ENCODE peak calls at places on chromosomes 16 and 17, in five cellular contexts. One of them, this sample, is unnamed.

GRCh38 chr17:27553019-27553511 is 77.9 kb upstream of the LGALS9 start:
- DNase-seq in putamen: no peak
- DNase-seq in activated naive CD8-positive, alpha-beta T cell treated with anti-CD3 and anti-CD28 coated beads, Interleukin-2, amount 50 U/mL, for 24 hours: no peak
- DNase-seq in posterior vena cava: peak; percentile 74
- DNase-seq in NCI-H1105: no peak
- DNase-seq in this sample: no peak

GRCh38 chr17:37713028-37713431 is 31.8 kb downstream of the HNF1B start:
- DNase-seq in putamen: no peak
- DNase-seq in activated naive CD8-positive, alpha-beta T cell treated with anti-CD3 and anti-CD28 coated beads, Interleukin-2, amount 50 U/mL, for 24 hours: no peak
- DNase-seq in posterior vena cava: no peak
- DNase-seq in NCI-H1105: peak; percentile 5
- DNase-seq in this sample: no peak

GRCh38 chr17:79607941-79608728 is 2.7 kb downstream of the RBFOX3 start:
- DNase-seq in putamen: no peak
- DNase-seq in activated naive CD8-positive, alpha-beta T cell treated with anti-CD3 and anti-CD28 coated beads, Interleukin-2, amount 50 U/mL, for 24 hours: peak; percentile 22
- DNase-seq in posterior vena cava: no peak
- DNase-seq in NCI-H1105: no peak
- DNase-seq in this sample: peak; percentile 14

GRCh38 chr17:82457071-82457789 is 1.3 kb upstream of the NARF start:
- DNase-seq in putamen: no peak
- DNase-seq in activated naive CD8-positive, alpha-beta T cell treated with anti-CD3 and anti-CD28 coated beads, Interleukin-2, amount 50 U/mL, for 24 hours: no peak
- DNase-seq in posterior vena cava: peak; percentile 25
- DNase-seq in NCI-H1105: no peak
- DNase-seq in this sample: no peak

GRCh38 chr16:58125781-58126335 is 3.3 kb downstream of the CFAP20 start:
- DNase-seq in putamen: no peak
- DNase-seq in activated naive CD8-positive, alpha-beta T cell treated with anti-CD3 and anti-CD28 coated beads, Interleukin-2, amount 50 U/mL, for 24 hours: no peak
- DNase-seq in posterior vena cava: no peak
- DNase-seq in NCI-H1105: no peak
- DNase-seq in this sample: no peak

GRCh38 chr17:57665128-57665527 is 80.0 kb downstream of the CCDC182 start:
- DNase-seq in putamen: no peak
- DNase-seq in activated naive CD8-positive, alpha-beta T cell treated with anti-CD3 and anti-CD28 coated beads, Interleukin-2, amount 50 U/mL, for 24 hours: no peak
- DNase-seq in posterior vena cava: no peak
- DNase-seq in NCI-H1105: peak; percentile 86
- DNase-seq in this sample: no peak

GRCh38 chr16:14491831-14492529 is 138.1 kb downstream of the PARN start:
- DNase-seq in putamen: no peak
- DNase-seq in activated naive CD8-positive, alpha-beta T cell treated with anti-CD3 and anti-CD28 coated beads, Interleukin-2, amount 50 U/mL, for 24 hours: no peak
- DNase-seq in posterior vena cava: no peak
- DNase-seq in NCI-H1105: no peak
- DNase-seq in this sample: no peak

GRCh38 chr16:627458-628239 is 3.1 kb upstream of the WFIKKN1 start:
- DNase-seq in putamen: no peak
- DNase-seq in activated naive CD8-positive, alpha-beta T cell treated with anti-CD3 and anti-CD28 coated beads, Interleukin-2, amount 50 U/mL, for 24 hours: no peak
- DNase-seq in posterior vena cava: peak; percentile 72
- DNase-seq in NCI-H1105: no peak
- DNase-seq in this sample: no peak

GRCh38 chr17:72761431-72761830 is 331.1 kb downstream of the SLC39A11 start:
- DNase-seq in putamen: no peak
- DNase-seq in activated naive CD8-positive, alpha-beta T cell treated with anti-CD3 and anti-CD28 coated beads, Interleukin-2, amount 50 U/mL, for 24 hours: no peak
- DNase-seq in posterior vena cava: no peak
- DNase-seq in NCI-H1105: no peak
- DNase-seq in this sample: no peak

GRCh38 chr17:8013731-8014557 is 11.5 kb downstream of the GUCY2D start:
- DNase-seq in putamen: no peak
- DNase-seq in activated naive CD8-positive, alpha-beta T cell treated with anti-CD3 and anti-CD28 coated beads, Interleukin-2, amount 50 U/mL, for 24 hours: no peak
- DNase-seq in posterior vena cava: peak; percentile 61
- DNase-seq in NCI-H1105: no peak
- DNase-seq in this sample: no peak

GRCh38 chr17:29237476-29238132 is 9.1 kb upstream of the CRYBA1 start:
- DNase-seq in putamen: no peak
- DNase-seq in activated naive CD8-positive, alpha-beta T cell treated with anti-CD3 and anti-CD28 coated beads, Interleukin-2, amount 50 U/mL, for 24 hours: no peak
- DNase-seq in posterior vena cava: no peak
- DNase-seq in NCI-H1105: no peak
- DNase-seq in this sample: no peak

GRCh38 chr17:42706732-42707131 is 24.4 kb downstream of the CNTNAP1 start:
- DNase-seq in putamen: no peak
- DNase-seq in activated naive CD8-positive, alpha-beta T cell treated with anti-CD3 and anti-CD28 coated beads, Interleukin-2, amount 50 U/mL, for 24 hours: peak; percentile 54
- DNase-seq in posterior vena cava: peak; percentile 61
- DNase-seq in NCI-H1105: no peak
- DNase-seq in this sample: no peak

GRCh38 chr17:45824901-45825492 is 19.7 kb upstream of the SPPL2C start:
- DNase-seq in putamen: no peak
- DNase-seq in activated naive CD8-positive, alpha-beta T cell treated with anti-CD3 and anti-CD28 coated beads, Interleukin-2, amount 50 U/mL, for 24 hours: no peak
- DNase-seq in posterior vena cava: no peak
- DNase-seq in NCI-H1105: no peak
- DNase-seq in this sample: no peak

GRCh38 chr16:54062361-54063346 is 223.9 kb downstream of the IRX3 start:
- DNase-seq in putamen: no peak
- DNase-seq in activated naive CD8-positive, alpha-beta T cell treated with anti-CD3 and anti-CD28 coated beads, Interleukin-2, amount 50 U/mL, for 24 hours: no peak
- DNase-seq in posterior vena cava: no peak
- DNase-seq in NCI-H1105: peak; percentile 32
- DNase-seq in this sample: no peak

GRCh38 chr17:31489295-31490018 is 98.0 kb downstream of the RAB11FIP4 start:
- DNase-seq in putamen: no peak
- DNase-seq in activated naive CD8-positive, alpha-beta T cell treated with anti-CD3 and anti-CD28 coated beads, Interleukin-2, amount 50 U/mL, for 24 hours: no peak
- DNase-seq in posterior vena cava: no peak
- DNase-seq in NCI-H1105: no peak
- DNase-seq in this sample: no peak

GRCh38 chr17:18227635-18228034 is 2.2 kb downstream of the LLGL1 start:
- DNase-seq in putamen: no peak
- DNase-seq in activated naive CD8-positive, alpha-beta T cell treated with anti-CD3 and anti-CD28 coated beads, Interleukin-2, amount 50 U/mL, for 24 hours: no peak
- DNase-seq in posterior vena cava: no peak
- DNase-seq in NCI-H1105: no peak
- DNase-seq in this sample: no peak

GRCh38 chr16:28903344-28904042 is 21.5 kb downstream of the RABEP2 start:
- DNase-seq in putamen: no peak
- DNase-seq in activated naive CD8-positive, alpha-beta T cell treated with anti-CD3 and anti-CD28 coated beads, Interleukin-2, amount 50 U/mL, for 24 hours: no peak
- DNase-seq in posterior vena cava: no peak
- DNase-seq in NCI-H1105: no peak
- DNase-seq in this sample: no peak

GRCh38 chr16:23276821-23277220 is 25.3 kb upstream of the SCNN1B start:
- DNase-seq in putamen: no peak
- DNase-seq in activated naive CD8-positive, alpha-beta T cell treated with anti-CD3 and anti-CD28 coated beads, Interleukin-2, amount 50 U/mL, for 24 hours: no peak
- DNase-seq in posterior vena cava: no peak
- DNase-seq in NCI-H1105: no peak
- DNase-seq in this sample: no peak

GRCh38 chr17:17109896-17110295 is 67.6 kb downstream of the MPRIP start:
- DNase-seq in putamen: no peak
- DNase-seq in activated naive CD8-positive, alpha-beta T cell treated with anti-CD3 and anti-CD28 coated beads, Interleukin-2, amount 50 U/mL, for 24 hours: no peak
- DNase-seq in posterior vena cava: no peak
- DNase-seq in NCI-H1105: no peak
- DNase-seq in this sample: no peak

GRCh38 chr17:12619444-12620199 is 46.1 kb upstream of the MYOCD start:
- DNase-seq in putamen: no peak
- DNase-seq in activated naive CD8-positive, alpha-beta T cell treated with anti-CD3 and anti-CD28 coated beads, Interleukin-2, amount 50 U/mL, for 24 hours: no peak
- DNase-seq in posterior vena cava: no peak
- DNase-seq in NCI-H1105: no peak
- DNase-seq in this sample: no peak

GRCh38 chr16:85057212-85057889 is 29.8 kb downstream of the KIAA0513 start:
- DNase-seq in putamen: no peak
- DNase-seq in activated naive CD8-positive, alpha-beta T cell treated with anti-CD3 and anti-CD28 coated beads, Interleukin-2, amount 50 U/mL, for 24 hours: no peak
- DNase-seq in posterior vena cava: no peak
- DNase-seq in NCI-H1105: no peak
- DNase-seq in this sample: no peak

GRCh38 chr16:78040396-78040795 is 18.0 kb downstream of the CLEC3A start:
- DNase-seq in putamen: no peak
- DNase-seq in activated naive CD8-positive, alpha-beta T cell treated with anti-CD3 and anti-CD28 coated beads, Interleukin-2, amount 50 U/mL, for 24 hours: no peak
- DNase-seq in posterior vena cava: no peak
- DNase-seq in NCI-H1105: no peak
- DNase-seq in this sample: no peak

GRCh38 chr17:33949100-33949499 is 306.0 kb upstream of the CCL2 start:
- DNase-seq in putamen: no peak
- DNase-seq in activated naive CD8-positive, alpha-beta T cell treated with anti-CD3 and anti-CD28 coated beads, Interleukin-2, amount 50 U/mL, for 24 hours: no peak
- DNase-seq in posterior vena cava: no peak
- DNase-seq in NCI-H1105: no peak
- DNase-seq in this sample: no peak

GRCh38 chr17:72517413-72518237 is 396.8 kb downstream of the SOX9 start:
- DNase-seq in putamen: no peak
- DNase-seq in activated naive CD8-positive, alpha-beta T cell treated with anti-CD3 and anti-CD28 coated beads, Interleukin-2, amount 50 U/mL, for 24 hours: no peak
- DNase-seq in posterior vena cava: no peak
- DNase-seq in NCI-H1105: no peak
- DNase-seq in this sample: no peak

GRCh38 chr16:35180970-35181369 is 1721.6 kb downstream of the TP53TG3F start:
- DNase-seq in putamen: no peak
- DNase-seq in activated naive CD8-positive, alpha-beta T cell treated with anti-CD3 and anti-CD28 coated beads, Interleukin-2, amount 50 U/mL, for 24 hours: no peak
- DNase-seq in posterior vena cava: no peak
- DNase-seq in NCI-H1105: no peak
- DNase-seq in this sample: no peak

GRCh38 chr17:50955667-50956120 is 89.5 kb upstream of the TOB1 start:
- DNase-seq in putamen: no peak
- DNase-seq in activated naive CD8-positive, alpha-beta T cell treated with anti-CD3 and anti-CD28 coated beads, Interleukin-2, amount 50 U/mL, for 24 hours: no peak
- DNase-seq in posterior vena cava: no peak
- DNase-seq in NCI-H1105: no peak
- DNase-seq in this sample: no peak

GRCh38 chr17:8366231-8366630 is 10.3 kb downstream of the KRABD2 start:
- DNase-seq in putamen: no peak
- DNase-seq in activated naive CD8-positive, alpha-beta T cell treated with anti-CD3 and anti-CD28 coated beads, Interleukin-2, amount 50 U/mL, for 24 hours: no peak
- DNase-seq in posterior vena cava: no peak
- DNase-seq in NCI-H1105: no peak
- DNase-seq in this sample: no peak

GRCh38 chr16:71373073-71373472 is 14.6 kb downstream of the CALB2 start:
- DNase-seq in putamen: no peak
- DNase-seq in activated naive CD8-positive, alpha-beta T cell treated with anti-CD3 and anti-CD28 coated beads, Interleukin-2, amount 50 U/mL, for 24 hours: no peak
- DNase-seq in posterior vena cava: peak; percentile 10
- DNase-seq in NCI-H1105: no peak
- DNase-seq in this sample: no peak

GRCh38 chr17:76498886-76499667 is 2.1 kb downstream of the RHBDF2 start:
- DNase-seq in putamen: no peak
- DNase-seq in activated naive CD8-positive, alpha-beta T cell treated with anti-CD3 and anti-CD28 coated beads, Interleukin-2, amount 50 U/mL, for 24 hours: no peak
- DNase-seq in posterior vena cava: peak; percentile 74
- DNase-seq in NCI-H1105: no peak
- DNase-seq in this sample: no peak

GRCh38 chr16:25052161-25052511 is 37.0 kb upstream of the ARHGAP17 start:
- DNase-seq in putamen: no peak
- DNase-seq in activated naive CD8-positive, alpha-beta T cell treated with anti-CD3 and anti-CD28 coated beads, Interleukin-2, amount 50 U/mL, for 24 hours: no peak
- DNase-seq in posterior vena cava: no peak
- DNase-seq in NCI-H1105: no peak
- DNase-seq in this sample: no peak

GRCh38 chr17:77182205-77182604 is 41.4 kb downstream of the SEC14L1 start:
- DNase-seq in putamen: peak; percentile 80
- DNase-seq in activated naive CD8-positive, alpha-beta T cell treated with anti-CD3 and anti-CD28 coated beads, Interleukin-2, amount 50 U/mL, for 24 hours: no peak
- DNase-seq in posterior vena cava: no peak
- DNase-seq in NCI-H1105: no peak
- DNase-seq in this sample: peak; percentile 74

GRCh38 chr17:50064253-50064991 is 8.5 kb downstream of the ITGA3 start:
- DNase-seq in putamen: peak; percentile 53
- DNase-seq in activated naive CD8-positive, alpha-beta T cell treated with anti-CD3 and anti-CD28 coated beads, Interleukin-2, amount 50 U/mL, for 24 hours: no peak
- DNase-seq in posterior vena cava: no peak
- DNase-seq in NCI-H1105: no peak
- DNase-seq in this sample: peak; percentile 65

GRCh38 chr17:62802531-62803205 is 5.4 kb downstream of the MARCHF10 start:
- DNase-seq in putamen: no peak
- DNase-seq in activated naive CD8-positive, alpha-beta T cell treated with anti-CD3 and anti-CD28 coated beads, Interleukin-2, amount 50 U/mL, for 24 hours: no peak
- DNase-seq in posterior vena cava: no peak
- DNase-seq in NCI-H1105: no peak
- DNase-seq in this sample: no peak

GRCh38 chr16:1985466-1986150 is 1.6 kb downstream of the GFER start:
- DNase-seq in putamen: no peak
- DNase-seq in activated naive CD8-positive, alpha-beta T cell treated with anti-CD3 and anti-CD28 coated beads, Interleukin-2, amount 50 U/mL, for 24 hours: no peak
- DNase-seq in posterior vena cava: no peak
- DNase-seq in NCI-H1105: no peak
- DNase-seq in this sample: no peak

GRCh38 chr16:87698241-87698640 is 67.5 kb downstream of the KLHDC4 start:
- DNase-seq in putamen: no peak
- DNase-seq in activated naive CD8-positive, alpha-beta T cell treated with anti-CD3 and anti-CD28 coated beads, Interleukin-2, amount 50 U/mL, for 24 hours: no peak
- DNase-seq in posterior vena cava: no peak
- DNase-seq in NCI-H1105: no peak
- DNase-seq in this sample: no peak

GRCh38 chr17:42989726-42990652 is 8.2 kb upstream of the RPL27 start:
- DNase-seq in putamen: no peak
- DNase-seq in activated naive CD8-positive, alpha-beta T cell treated with anti-CD3 and anti-CD28 coated beads, Interleukin-2, amount 50 U/mL, for 24 hours: no peak
- DNase-seq in posterior vena cava: no peak
- DNase-seq in NCI-H1105: no peak
- DNase-seq in this sample: no peak

GRCh38 chr16:86510465-86511261 is at the start of gene FOXF1:
- DNase-seq in putamen: no peak
- DNase-seq in activated naive CD8-positive, alpha-beta T cell treated with anti-CD3 and anti-CD28 coated beads, Interleukin-2, amount 50 U/mL, for 24 hours: no peak
- DNase-seq in posterior vena cava: no peak
- DNase-seq in NCI-H1105: no peak
- DNase-seq in this sample: peak; percentile 30

GRCh38 chr17:61168506-61168905 is 231.1 kb upstream of the TBX2 start:
- DNase-seq in putamen: no peak
- DNase-seq in activated naive CD8-positive, alpha-beta T cell treated with anti-CD3 and anti-CD28 coated beads, Interleukin-2, amount 50 U/mL, for 24 hours: no peak
- DNase-seq in posterior vena cava: no peak
- DNase-seq in NCI-H1105: no peak
- DNase-seq in this sample: no peak

GRCh38 chr16:64893386-64893785 is 228.5 kb downstream of the CDH11 start:
- DNase-seq in putamen: no peak
- DNase-seq in activated naive CD8-positive, alpha-beta T cell treated with anti-CD3 and anti-CD28 coated beads, Interleukin-2, amount 50 U/mL, for 24 hours: no peak
- DNase-seq in posterior vena cava: no peak
- DNase-seq in NCI-H1105: no peak
- DNase-seq in this sample: peak; percentile 33

GRCh38 chr17:82772026-82772425 is 20.2 kb downstream of the TBCD start:
- DNase-seq in putamen: no peak
- DNase-seq in activated naive CD8-positive, alpha-beta T cell treated with anti-CD3 and anti-CD28 coated beads, Interleukin-2, amount 50 U/mL, for 24 hours: no peak
- DNase-seq in posterior vena cava: no peak
- DNase-seq in NCI-H1105: no peak
- DNase-seq in this sample: no peak